ENCODE peak calls at places on chromosomes 7 and 10, in five cellular contexts. One of them, this sample, is unnamed.

GRCh38 chr7:2732959-2733584 is 45.1 kb downstream of the AMZ1 start:
- DNase-seq in K562: peak
- DNase-seq in GM23338: no peak
- DNase-seq in GM12878: no peak
- DNase-seq in HepG2: no peak
- DNase-seq in this sample: no peak

GRCh38 chr10:62580396-62580795 is 206.2 kb downstream of the ZNF365 start:
- DNase-seq in K562: no peak
- DNase-seq in GM23338: no peak
- DNase-seq in GM12878: no peak
- DNase-seq in HepG2: no peak
- DNase-seq in this sample: no peak

GRCh38 chr10:117601716-117602115 is 59.2 kb downstream of the EMX2 start:
- DNase-seq in K562: no peak
- DNase-seq in GM23338: no peak
- DNase-seq in GM12878: no peak
- DNase-seq in HepG2: no peak
- DNase-seq in this sample: no peak

GRCh38 chr7:49717547-49717946 is 55.9 kb upstream of the VWC2 start:
- DNase-seq in K562: no peak
- DNase-seq in GM23338: no peak
- DNase-seq in GM12878: no peak
- DNase-seq in HepG2: no peak
- DNase-seq in this sample: no peak

GRCh38 chr10:21194510-21194993 is 297.4 kb upstream of the NEBL start:
- DNase-seq in K562: no peak
- DNase-seq in GM23338: no peak
- DNase-seq in GM12878: no peak
- DNase-seq in HepG2: peak
- DNase-seq in this sample: peak

GRCh38 chr10:33460461-33461294 is 126.2 kb upstream of the NRP1 start:
- DNase-seq in K562: no peak
- DNase-seq in GM23338: no peak
- DNase-seq in GM12878: no peak
- DNase-seq in HepG2: no peak
- DNase-seq in this sample: no peak

GRCh38 chr10:11865561-11865960 is 42.4 kb downstream of the PROSER2 start:
- DNase-seq in K562: no peak
- DNase-seq in GM23338: no peak
- DNase-seq in GM12878: no peak
- DNase-seq in HepG2: no peak
- DNase-seq in this sample: no peak

GRCh38 chr10:5416981-5417380 is 4.6 kb downstream of the NET1 start:
- DNase-seq in K562: no peak
- DNase-seq in GM23338: peak
- DNase-seq in GM12878: no peak
- DNase-seq in HepG2: no peak
- DNase-seq in this sample: no peak

GRCh38 chr10:116331815-116332214 is 7.6 kb downstream of the CCDC172 start:
- DNase-seq in K562: no peak
- DNase-seq in GM23338: no peak
- DNase-seq in GM12878: no peak
- DNase-seq in HepG2: no peak
- DNase-seq in this sample: no peak

GRCh38 chr10:28880551-28880950 is 203.2 kb downstream of the BAMBI start:
- DNase-seq in K562: no peak
- DNase-seq in GM23338: no peak
- DNase-seq in GM12878: no peak
- DNase-seq in HepG2: no peak
- DNase-seq in this sample: no peak

GRCh38 chr7:5703572-5704533 is 77.6 kb downstream of the RNF216 start:
- DNase-seq in K562: no peak
- DNase-seq in GM23338: no peak
- DNase-seq in GM12878: no peak
- DNase-seq in HepG2: no peak
- DNase-seq in this sample: no peak

GRCh38 chr10:99976886-99977391 is 32.8 kb downstream of the DNMBP start:
- DNase-seq in K562: no peak
- DNase-seq in GM23338: no peak
- DNase-seq in GM12878: no peak
- DNase-seq in HepG2: no peak
- DNase-seq in this sample: peak

GRCh38 chr7:131365876-131366275 is 38.2 kb downstream of the MKLN1 start:
- DNase-seq in K562: no peak
- DNase-seq in GM23338: no peak
- DNase-seq in GM12878: no peak
- DNase-seq in HepG2: no peak
- DNase-seq in this sample: no peak

GRCh38 chr7:55188590-55189446 is 170.0 kb downstream of the EGFR start:
- DNase-seq in K562: no peak
- DNase-seq in GM23338: no peak
- DNase-seq in GM12878: no peak
- DNase-seq in HepG2: peak
- DNase-seq in this sample: no peak

GRCh38 chr10:31749293-31749692 is 179.3 kb downstream of the ARHGAP12 start:
- DNase-seq in K562: no peak
- DNase-seq in GM23338: no peak
- DNase-seq in GM12878: no peak
- DNase-seq in HepG2: no peak
- DNase-seq in this sample: no peak

GRCh38 chr10:14645239-14645960 is 129.3 kb downstream of the FAM107B start:
- DNase-seq in K562: no peak
- DNase-seq in GM23338: no peak
- DNase-seq in GM12878: peak
- DNase-seq in HepG2: no peak
- DNase-seq in this sample: no peak

GRCh38 chr10:14652067-14652466 is 122.6 kb downstream of the FAM107B start:
- DNase-seq in K562: no peak
- DNase-seq in GM23338: no peak
- DNase-seq in GM12878: no peak
- DNase-seq in HepG2: no peak
- DNase-seq in this sample: no peak

GRCh38 chr10:14649739-14650138 is 125.0 kb downstream of the FAM107B start:
- DNase-seq in K562: no peak
- DNase-seq in GM23338: no peak
- DNase-seq in GM12878: no peak
- DNase-seq in HepG2: no peak
- DNase-seq in this sample: no peak

GRCh38 chr10:14648042-14648765 is 126.5 kb downstream of the FAM107B start:
- DNase-seq in K562: no peak
- DNase-seq in GM23338: peak
- DNase-seq in GM12878: peak
- DNase-seq in HepG2: no peak
- DNase-seq in this sample: no peak

GRCh38 chr10:14648936-14649335 is 125.8 kb downstream of the FAM107B start:
- DNase-seq in K562: no peak
- DNase-seq in GM23338: no peak
- DNase-seq in GM12878: no peak
- DNase-seq in HepG2: no peak
- DNase-seq in this sample: no peak
- H3K27ac ChIP-seq in K562: no peak
- H3K27ac ChIP-seq in GM23338: no peak
- H3K27ac ChIP-seq in GM12878: peak
- H3K27ac ChIP-seq in HepG2: no peak
- H3K27ac ChIP-seq in this sample: no peak

GRCh38 chr10:50610364-50610763 is 13.4 kb downstream of the SGMS1 start:
- DNase-seq in K562: no peak
- DNase-seq in GM23338: no peak
- DNase-seq in GM12878: no peak
- DNase-seq in HepG2: no peak
- DNase-seq in this sample: no peak
- TF ChIP-seq JUNB in K562: no peak
- TF ChIP-seq JUNB in GM23338: no peak
- TF ChIP-seq JUNB in GM12878: no peak
- TF ChIP-seq JUNB in HepG2: no peak
- TF ChIP-seq JUNB in this sample: no peak

DNA sequence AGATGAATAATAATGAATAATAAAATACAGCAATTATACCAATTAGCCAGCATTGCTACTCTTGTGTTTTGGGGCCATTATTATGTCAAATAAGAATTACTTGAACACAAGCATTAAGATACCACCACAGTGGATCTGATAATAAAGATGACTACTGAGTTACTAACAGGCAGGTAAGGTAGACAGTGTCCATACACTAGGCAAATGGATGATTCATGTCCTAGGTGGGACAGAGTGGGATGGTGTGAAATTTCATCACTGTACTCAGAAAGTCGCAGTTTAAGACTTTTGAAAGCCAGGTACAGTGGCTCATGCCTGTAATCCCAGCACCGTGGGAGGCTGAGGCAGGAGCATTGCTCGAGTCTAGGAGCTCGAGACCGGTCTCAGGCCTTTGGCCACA is 8.7 kb upstream of the UNC5B start:
- DNase-seq in K562: no peak
- DNase-seq in GM23338: no peak
- DNase-seq in GM12878: no peak
- DNase-seq in HepG2: no peak
- DNase-seq in this sample: no peak
- H3K27ac ChIP-seq in K562: no peak
- H3K27ac ChIP-seq in GM23338: no peak
- H3K27ac ChIP-seq in GM12878: no peak
- H3K27ac ChIP-seq in HepG2: no peak
- H3K27ac ChIP-seq in this sample: no peak

GRCh38 chr7:96927131-96927530 is 78.2 kb upstream of the DLX6 start:
- DNase-seq in K562: no peak
- DNase-seq in GM23338: no peak
- DNase-seq in GM12878: no peak
- DNase-seq in HepG2: no peak
- DNase-seq in this sample: no peak

GRCh38 chr7:96928965-96929364 is 76.4 kb upstream of the DLX6 start:
- DNase-seq in K562: no peak
- DNase-seq in GM23338: no peak
- DNase-seq in GM12878: no peak
- DNase-seq in HepG2: no peak
- DNase-seq in this sample: no peak

GRCh38 chr7:96933067-96933645 is 72.2 kb upstream of the DLX6 start:
- DNase-seq in K562: no peak
- DNase-seq in GM23338: no peak
- DNase-seq in GM12878: no peak
- DNase-seq in HepG2: no peak
- DNase-seq in this sample: no peak

GRCh38 chr7:96936621-96937020 is 68.7 kb upstream of the DLX6 start:
- DNase-seq in K562: no peak
- DNase-seq in GM23338: no peak
- DNase-seq in GM12878: no peak
- DNase-seq in HepG2: no peak
- DNase-seq in this sample: no peak

DNA sequence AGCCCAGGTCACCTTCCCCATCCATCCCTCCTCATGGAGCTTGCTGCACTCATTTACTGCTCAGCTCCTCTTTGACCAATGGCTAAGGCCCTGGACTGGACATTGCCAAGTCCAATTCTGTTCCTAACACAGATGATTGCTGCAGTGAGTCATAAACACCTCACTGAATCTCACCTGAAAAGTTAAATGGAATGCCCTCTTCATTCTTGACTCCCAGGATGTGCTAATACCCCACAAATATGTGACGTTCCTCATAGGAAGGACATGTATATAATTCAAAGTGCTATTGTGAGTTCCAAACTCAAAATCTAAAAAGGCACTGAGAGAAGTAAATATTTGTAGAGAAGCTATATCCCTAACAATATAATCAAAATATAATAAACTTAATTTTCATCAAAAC is 73.5 kb upstream of the DLX6 start:
- DNase-seq in K562: no peak
- DNase-seq in GM23338: no peak
- DNase-seq in GM12878: no peak
- DNase-seq in HepG2: no peak
- DNase-seq in this sample: no peak
- TF ChIP-seq JUNB in K562: no peak
- TF ChIP-seq JUNB in GM23338: no peak
- TF ChIP-seq JUNB in GM12878: no peak
- TF ChIP-seq JUNB in HepG2: no peak
- TF ChIP-seq JUNB in this sample: no peak

DNA sequence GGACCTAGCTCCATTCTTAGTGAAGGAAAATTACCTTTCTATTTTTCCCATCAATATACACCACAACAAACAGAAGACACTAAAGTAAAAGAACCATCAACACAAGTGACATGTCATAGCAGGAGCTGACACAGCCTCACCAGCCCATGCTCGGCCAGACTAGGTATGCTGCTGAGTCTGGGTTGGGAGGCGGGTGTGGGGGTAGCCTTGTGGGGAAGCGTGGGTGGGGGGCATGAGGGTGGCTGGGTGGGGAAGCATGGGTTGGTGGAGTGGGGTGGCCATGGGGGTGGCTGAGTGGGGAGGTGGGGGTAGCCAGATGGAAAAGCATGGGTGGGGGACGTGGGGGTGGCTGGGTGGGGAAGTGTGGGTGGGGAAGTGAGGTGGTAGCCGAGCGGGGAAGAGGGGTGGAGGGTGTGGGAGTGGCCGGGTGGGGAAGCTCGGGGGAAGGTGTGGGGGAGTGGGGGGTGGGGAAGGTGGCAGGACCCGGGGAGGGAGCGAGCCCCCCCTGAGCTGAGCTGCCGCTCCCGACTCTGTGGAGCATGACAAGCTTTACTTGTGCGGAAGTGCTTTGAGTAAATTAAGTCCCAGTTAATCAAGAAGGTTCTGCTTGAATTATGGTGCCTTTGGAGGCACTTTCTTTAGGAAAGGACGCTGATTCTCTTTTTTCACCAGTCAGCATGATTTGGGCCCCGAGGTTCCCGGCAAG is 294.6 kb upstream of the ZNF32 start:
- DNase-seq in K562: no peak
- DNase-seq in GM23338: no peak
- DNase-seq in GM12878: no peak
- DNase-seq in HepG2: no peak
- DNase-seq in this sample: no peak
- H3K27ac ChIP-seq in K562: no peak
- H3K27ac ChIP-seq in GM23338: no peak
- H3K27ac ChIP-seq in GM12878: no peak
- H3K27ac ChIP-seq in HepG2: no peak
- H3K27ac ChIP-seq in this sample: no peak

GRCh38 chr7:51010534-51010933 is 227.8 kb upstream of the GRB10 start:
- DNase-seq in K562: no peak
- DNase-seq in GM23338: no peak
- DNase-seq in GM12878: no peak
- DNase-seq in HepG2: no peak
- DNase-seq in this sample: no peak

GRCh38 chr7:51011710-51012350 is 229.1 kb upstream of the GRB10 start:
- DNase-seq in K562: no peak
- DNase-seq in GM23338: no peak
- DNase-seq in GM12878: no peak
- DNase-seq in HepG2: no peak
- DNase-seq in this sample: no peak

GRCh38 chr7:51007708-51008505 is 225.2 kb upstream of the GRB10 start:
- DNase-seq in K562: no peak
- DNase-seq in GM23338: no peak
- DNase-seq in GM12878: no peak
- DNase-seq in HepG2: no peak
- DNase-seq in this sample: no peak

GRCh38 chr7:51012569-51013217 is 230.0 kb upstream of the GRB10 start:
- DNase-seq in K562: no peak
- DNase-seq in GM23338: no peak
- DNase-seq in GM12878: no peak
- DNase-seq in HepG2: no peak
- DNase-seq in this sample: no peak

GRCh38 chr7:51009716-51010496 is 227.2 kb upstream of the GRB10 start:
- DNase-seq in K562: no peak
- DNase-seq in GM23338: no peak
- DNase-seq in GM12878: no peak
- DNase-seq in HepG2: peak
- DNase-seq in this sample: no peak
- TF ChIP-seq JUNB in K562: no peak
- TF ChIP-seq JUNB in GM23338: no peak
- TF ChIP-seq JUNB in GM12878: no peak
- TF ChIP-seq JUNB in HepG2: no peak
- TF ChIP-seq JUNB in this sample: no peak

This sample was measured in A549.